ENCODE peak calls at places on chromosomes 11 and 22, in four cellular contexts. R, S, Z and V are unnamed samples.

GRCh38 chr11:94776351-94777321 is 8.5 kb downstream of the AMOTL1 start:
- DNase-seq in R (no peak), Z (no peak), S (no peak), V (peak; percentile 77)

GRCh38 chr22:44531487-44531886 is 33.5 kb upstream of the RTL6 start:
- DNase-seq in R (no peak), Z (no peak), S (no peak), V (no peak)

GRCh38 chr11:35012467-35013191 is 96.2 kb downstream of the PDHX start:
- DNase-seq in R (no peak), S (no peak), Z (peak; percentile 17), V (no peak)

GRCh38 chr11:114279778-114280532 is 16.2 kb upstream of the NNMT start:
- DNase-seq in R (no peak), Z (no peak), S (peak; percentile 58), V (no peak)

GRCh38 chr11:1820463-1821325 is 14.1 kb upstream of the SYT8 start:
- DNase-seq in S (no peak), R (no peak), Z (no peak), V (no peak)

GRCh38 chr11:40722179-40722795 is 737.2 kb downstream of the LRRC4C start:
- DNase-seq in R (no peak), Z (no peak), S (no peak), V (no peak)

GRCh38 chr11:131481317-131481716 is 110.9 kb downstream of the NTM start:
- DNase-seq in S (no peak), Z (no peak), R (no peak), V (no peak)

GRCh38 chr11:90251599-90251998 is 28.8 kb upstream of the CHORDC1 start:
- DNase-seq in Z (no peak), R (no peak), S (no peak), V (no peak)

GRCh38 chr11:59801160-59801706 is 9.3 kb downstream of the MRPL16 start:
- DNase-seq in S (no peak), R (no peak), Z (no peak), V (no peak)

GRCh38 chr22:50701428-50702154 is 29.0 kb downstream of the SHANK3 start:
- DNase-seq in S (no peak), R (no peak), Z (no peak), V (no peak)

GRCh38 chr11:118705111-118705741 is 25.8 kb upstream of the TREH start:
- DNase-seq in R (no peak), Z (peak; percentile 50), S (no peak), V (no peak)

GRCh38 chr22:19460036-19460435 is 12.5 kb upstream of the C22orf39 start:
- DNase-seq in R (no peak), S (no peak), Z (no peak), V (no peak)

GRCh38 chr11:26676641-26677040 is 45.2 kb downstream of the SLC5A12 start:
- DNase-seq in R (no peak), Z (no peak), S (no peak), V (no peak)

GRCh38 chr22:48800036-48800885 is 1027.4 kb downstream of the BRD1 start:
- DNase-seq in R (no peak), S (no peak), Z (no peak), V (no peak)

GRCh38 chr11:116707250-116707649 is 65.5 kb downstream of the BUD13 start:
- DNase-seq in S (no peak), Z (no peak), R (no peak), V (no peak)

GRCh38 chr11:13009921-13010736 is 1.0 kb downstream of the RASSF10 start:
- DNase-seq in Z (no peak), R (no peak), S (no peak), V (no peak)

GRCh38 chr11:19697721-19698121 is 14.9 kb upstream of the NAV2 start:
- DNase-seq in Z (no peak), R (no peak), S (no peak), V (no peak)

GRCh38 chr11:77140231-77140959 is 12.3 kb downstream of the MYO7A start:
- DNase-seq in R (no peak), S (no peak), Z (no peak), V (no peak)

GRCh38 chr11:110373061-110373702 is 56.6 kb upstream of the FDX1 start:
- DNase-seq in R (peak; percentile 31), Z (no peak), S (peak; percentile 21), V (no peak)

GRCh38 chr22:49775191-49776052 is 52.3 kb downstream of the BRD1 start:
- DNase-seq in Z (no peak), S (no peak), R (no peak), V (no peak)

GRCh38 chr11:106480581-106481185 is 403.2 kb downstream of the AASDHPPT start:
- DNase-seq in R (no peak), Z (no peak), S (no peak), V (no peak)

GRCh38 chr22:27990879-27991278 is 71.8 kb upstream of the PITPNB start:
- DNase-seq in Z (no peak), S (no peak), R (no peak), V (no peak)

GRCh38 chr11:126152586-126152985 is 58.9 kb downstream of the RPUSD4 start:
- DNase-seq in Z (no peak), S (no peak), R (peak; percentile 73), V (no peak)

GRCh38 chr11:61390161-61390560 is 2.2 kb upstream of the TMEM216 start:
- DNase-seq in R (no peak), S (no peak), Z (no peak), V (no peak)

GRCh38 chr11:2258501-2259465 is 11.6 kb downstream of the ASCL2 start:
- DNase-seq in Z (no peak), S (no peak), R (no peak), V (no peak)

GRCh38 chr11:74417379-74417804 is 19.2 kb upstream of the PGM2L1 start:
- DNase-seq in Z (no peak), R (peak; percentile 31), S (no peak), V (no peak)

GRCh38 chr11:61888043-61888442 is 3.3 kb downstream of the FADS3 start:
- DNase-seq in Z (no peak), R (peak; percentile 72), S (peak; percentile 91), V (peak; percentile 64)

GRCh38 chr11:88183233-88183632 is 8.0 kb upstream of the RAB38 start:
- DNase-seq in Z (no peak), R (no peak), S (no peak), V (no peak)

GRCh38 chr11:8686325-8686724 is 3.7 kb downstream of the RPL27A start:
- DNase-seq in S (no peak), R (no peak), Z (no peak), V (no peak)

GRCh38 chr11:20042025-20042639 is 118.1 kb downstream of the DBX1 start:
- DNase-seq in R (no peak), S (no peak), Z (no peak), V (no peak)

GRCh38 chr11:109696191-109696897 is 274.4 kb downstream of the C11orf87 start:
- DNase-seq in S (peak; percentile 28), Z (no peak), R (no peak), V (peak; percentile 60)

GRCh38 chr22:44659140-44659539 is 42.9 kb upstream of the PRR5 start:
- DNase-seq in R (no peak), S (peak; percentile 12), Z (no peak), V (no peak)

GRCh38 chr11:114195981-114196731 is 100.0 kb upstream of the NNMT start:
- DNase-seq in R (no peak), S (no peak), Z (no peak), V (no peak)

GRCh38 chr22:37898441-37899181 is 7.5 kb upstream of the MICALL1 start:
- DNase-seq in S (no peak), R (no peak), Z (no peak), V (no peak)

GRCh38 chr11:58490827-58491226 is 17.1 kb downstream of the OR5B21 start:
- DNase-seq in R (no peak), Z (no peak), S (no peak), V (no peak)

DNA sequence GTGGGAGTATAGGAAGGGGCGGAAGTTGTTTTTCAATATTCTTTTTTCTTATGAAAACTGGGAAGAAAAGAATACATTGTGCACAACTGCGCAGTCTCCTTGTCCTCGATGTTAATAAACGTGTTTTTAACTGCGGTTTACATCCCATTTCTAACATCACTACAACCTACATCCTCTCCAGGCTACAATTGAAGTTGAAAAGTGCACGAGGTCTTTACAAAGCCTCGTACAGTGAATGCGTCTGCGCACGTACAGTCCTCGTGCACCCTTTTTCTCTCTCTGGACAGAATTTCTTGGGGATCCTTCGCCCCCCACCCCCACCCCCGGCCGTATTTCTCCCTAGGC is 102.4 kb downstream of the WT1 start:
- DNase-seq in R (no peak), Z (no peak), S (no peak), V (no peak)
- H3K4me3 ChIP-seq in R (no peak overlapping the region), Z (peak overlapping the region; percentile 68), S (peak overlapping the region; percentile 42), V (peak overlapping the region; percentile 44)

DNA sequence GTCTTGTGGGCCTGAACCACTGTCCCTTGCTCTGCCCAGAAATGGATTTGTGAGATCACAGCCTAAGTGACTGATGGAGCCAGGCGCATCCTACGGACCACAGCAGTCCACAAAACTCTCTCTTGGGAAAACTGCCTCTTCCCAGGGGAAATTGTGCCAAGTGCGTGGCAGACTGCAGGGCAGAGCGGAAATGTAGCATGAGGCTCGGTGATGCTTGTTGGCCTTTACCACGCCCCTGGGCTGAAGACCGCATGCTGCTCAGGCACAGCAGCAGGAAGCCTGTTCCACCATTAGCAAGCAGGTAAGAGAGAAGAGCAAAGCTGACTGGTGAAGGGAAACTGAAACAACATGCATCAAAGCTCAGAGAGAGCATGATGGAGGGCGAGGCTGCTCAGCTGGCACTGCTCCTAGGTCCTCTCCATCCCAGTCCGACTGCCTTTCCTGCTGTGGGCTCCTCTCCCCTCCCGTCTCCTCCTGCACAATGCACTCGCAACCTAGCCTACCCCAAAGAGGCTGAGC is 26.5 kb upstream of the SCARF2 start:
- DNase-seq in Z (peak; percentile 35), S (no peak), R (no peak), V (no peak)
- H3K4me3 ChIP-seq in Z (no peak overlapping the region), S (no peak overlapping the region), R (no peak overlapping the region), V (no peak overlapping the region)

GRCh38 chr11:18310800-18311340 is 11.1 kb downstream of the HPS5 start:
- DNase-seq in S (no peak), Z (no peak), R (no peak), V (no peak)

GRCh38 chr11:18312012-18312411 is 9.9 kb downstream of the HPS5 start:
- DNase-seq in Z (no peak), S (peak; percentile 29), R (no peak), V (no peak)

GRCh38 chr11:18313985-18314763 is 7.8 kb downstream of the HPS5 start:
- DNase-seq in Z (no peak), S (no peak), R (no peak), V (no peak)

GRCh38 chr11:18314794-18315523 is 7.0 kb downstream of the HPS5 start:
- DNase-seq in S (no peak), Z (no peak), R (no peak), V (no peak)

DNA sequence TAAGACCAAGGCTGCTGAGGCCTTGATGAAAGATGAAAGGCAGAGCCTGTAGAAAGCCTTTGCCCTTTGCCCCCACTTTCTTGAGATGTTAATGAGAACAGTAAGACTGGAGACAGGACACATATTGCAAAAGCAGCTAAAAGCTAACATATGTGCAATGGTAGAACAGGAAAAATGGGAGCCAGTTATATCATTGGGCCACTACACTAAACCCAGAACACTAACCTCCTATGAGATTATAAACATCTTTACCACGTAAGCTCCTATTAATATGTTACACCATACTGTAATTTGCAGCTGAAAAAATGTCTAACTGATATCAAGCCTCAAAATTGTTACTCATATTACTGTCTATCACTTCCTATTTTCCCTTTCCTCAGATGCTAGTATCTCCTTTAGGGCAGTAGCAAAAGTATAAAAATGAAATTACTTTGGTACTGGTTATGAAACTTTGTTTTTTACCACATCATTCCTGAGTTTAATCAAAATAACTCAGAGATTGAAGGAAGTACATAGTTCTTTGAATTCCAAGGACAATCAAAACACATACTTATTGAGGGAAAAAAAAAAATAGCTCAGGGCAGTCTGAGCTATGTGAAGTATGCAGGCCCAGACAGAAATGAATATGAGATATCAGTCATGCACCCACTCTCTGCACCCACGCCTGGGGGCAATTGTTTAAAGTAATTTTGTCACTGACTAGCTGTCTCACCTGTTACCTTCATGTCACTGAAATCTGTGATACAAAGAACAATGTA is 9.1 kb downstream of the HPS5 start:
- DNase-seq in Z (no peak), S (peak; percentile 53), R (no peak), V (no peak)
- H3K4me3 ChIP-seq in Z (no peak overlapping the region), S (no peak overlapping the region), R (no peak overlapping the region), V (no peak overlapping the region)

GRCh38 chr11:121366970-121367369 is 74.4 kb downstream of the SC5D start:
- DNase-seq in R (no peak), S (no peak), Z (no peak), V (no peak)
- H3K4me3 ChIP-seq in R (no peak overlapping the region), S (no peak overlapping the region), Z (peak overlapping the region; percentile 27), V (no peak overlapping the region)